ENCODE peak calls at places on chromosome 6, in nine cellular contexts. One of them, this sample, is unnamed. For H3K4me1, the result is how much of the 10 kb centered on the place peaks cover.

GRCh38 chr6:28893172-28893799 is 30.5 kb downstream of the TRIM27 start:
- DNase-seq in neural progenitor cell: no peak
- DNase-seq in GM23338: no peak
- DNase-seq in OCI-LY7: no peak
- DNase-seq in trophoblast cell: no peak
- DNase-seq in IMR-90: no peak
- DNase-seq in mesenchymal stem cell: no peak
- DNase-seq in fibroblast of lung: no peak
- DNase-seq in hepatocyte: no peak
- DNase-seq in this sample: no peak

GRCh38 chr6:154515808-154516207 is 5.3 kb upstream of the CNKSR3 start:
- DNase-seq in neural progenitor cell: no peak
- DNase-seq in GM23338: no peak
- DNase-seq in OCI-LY7: no peak
- DNase-seq in trophoblast cell: no peak
- DNase-seq in IMR-90: no peak
- DNase-seq in mesenchymal stem cell: no peak
- DNase-seq in fibroblast of lung: no peak
- DNase-seq in hepatocyte: no peak
- DNase-seq in this sample: no peak

GRCh38 chr6:113172531-113172966 is 684.6 kb upstream of the MARCKS start:
- DNase-seq in neural progenitor cell: no peak
- DNase-seq in GM23338: no peak
- DNase-seq in OCI-LY7: no peak
- DNase-seq in trophoblast cell: no peak
- DNase-seq in IMR-90: no peak
- DNase-seq in mesenchymal stem cell: peak
- DNase-seq in fibroblast of lung: peak
- DNase-seq in hepatocyte: no peak
- DNase-seq in this sample: no peak

GRCh38 chr6:79250559-79250958 is 16.1 kb upstream of the HMGN3 start:
- DNase-seq in neural progenitor cell: no peak
- DNase-seq in GM23338: no peak
- DNase-seq in OCI-LY7: no peak
- DNase-seq in trophoblast cell: no peak
- DNase-seq in IMR-90: no peak
- DNase-seq in mesenchymal stem cell: no peak
- DNase-seq in fibroblast of lung: no peak
- DNase-seq in hepatocyte: no peak
- DNase-seq in this sample: no peak

GRCh38 chr6:159008656-159009288 is 8.8 kb upstream of the RSPH3 start:
- DNase-seq in neural progenitor cell: peak
- DNase-seq in GM23338: peak
- DNase-seq in OCI-LY7: peak
- DNase-seq in trophoblast cell: peak
- DNase-seq in IMR-90: peak
- DNase-seq in mesenchymal stem cell: peak
- DNase-seq in fibroblast of lung: peak
- DNase-seq in hepatocyte: peak
- DNase-seq in this sample: no peak

GRCh38 chr6:39530201-39530759 is 194.9 kb downstream of the KIF6 start:
- DNase-seq in neural progenitor cell: no peak
- DNase-seq in GM23338: no peak
- DNase-seq in OCI-LY7: no peak
- DNase-seq in trophoblast cell: peak
- DNase-seq in IMR-90: no peak
- DNase-seq in mesenchymal stem cell: peak
- DNase-seq in fibroblast of lung: peak
- DNase-seq in hepatocyte: peak
- DNase-seq in this sample: no peak

GRCh38 chr6:124470803-124471202 is 491.4 kb upstream of the RNF217 start:
- DNase-seq in neural progenitor cell: no peak
- DNase-seq in GM23338: no peak
- DNase-seq in OCI-LY7: no peak
- DNase-seq in trophoblast cell: no peak
- DNase-seq in IMR-90: no peak
- DNase-seq in mesenchymal stem cell: no peak
- DNase-seq in fibroblast of lung: no peak
- DNase-seq in hepatocyte: no peak
- DNase-seq in this sample: no peak

GRCh38 chr6:170073846-170074245 is 217.0 kb downstream of the DLL1 start:
- DNase-seq in neural progenitor cell: no peak
- DNase-seq in GM23338: no peak
- DNase-seq in OCI-LY7: no peak
- DNase-seq in trophoblast cell: no peak
- DNase-seq in IMR-90: no peak
- DNase-seq in mesenchymal stem cell: no peak
- DNase-seq in fibroblast of lung: no peak
- DNase-seq in hepatocyte: no peak
- DNase-seq in this sample: no peak

GRCh38 chr6:118896339-118897136 is 2.6 kb downstream of the ASF1A start:
- DNase-seq in neural progenitor cell: no peak
- DNase-seq in GM23338: peak
- DNase-seq in OCI-LY7: peak
- DNase-seq in trophoblast cell: peak
- DNase-seq in IMR-90: peak
- DNase-seq in mesenchymal stem cell: peak
- DNase-seq in fibroblast of lung: peak
- DNase-seq in hepatocyte: peak
- DNase-seq in this sample: peak

GRCh38 chr6:130161627-130162404 is 60.9 kb downstream of the SAMD3 start:
- DNase-seq in neural progenitor cell: no peak
- DNase-seq in GM23338: no peak
- DNase-seq in OCI-LY7: no peak
- DNase-seq in trophoblast cell: no peak
- DNase-seq in IMR-90: peak
- DNase-seq in mesenchymal stem cell: peak
- DNase-seq in fibroblast of lung: peak
- DNase-seq in hepatocyte: no peak
- DNase-seq in this sample: no peak

GRCh38 chr6:105790635-105791034 is 295.5 kb upstream of the PRDM1 start:
- DNase-seq in neural progenitor cell: no peak
- DNase-seq in GM23338: peak
- DNase-seq in OCI-LY7: peak
- DNase-seq in trophoblast cell: no peak
- DNase-seq in IMR-90: no peak
- DNase-seq in mesenchymal stem cell: no peak
- DNase-seq in fibroblast of lung: no peak
- DNase-seq in hepatocyte: no peak
- DNase-seq in this sample: no peak

GRCh38 chr6:51568771-51569170 is 518.6 kb downstream of the PKHD1 start:
- DNase-seq in neural progenitor cell: no peak
- DNase-seq in GM23338: no peak
- DNase-seq in OCI-LY7: no peak
- DNase-seq in trophoblast cell: peak
- DNase-seq in IMR-90: no peak
- DNase-seq in mesenchymal stem cell: no peak
- DNase-seq in fibroblast of lung: no peak
- DNase-seq in hepatocyte: peak
- DNase-seq in this sample: no peak

GRCh38 chr6:169807219-169807618 is 55.8 kb downstream of the ERMARD start:
- DNase-seq in neural progenitor cell: no peak
- DNase-seq in GM23338: no peak
- DNase-seq in OCI-LY7: no peak
- DNase-seq in trophoblast cell: no peak
- DNase-seq in IMR-90: no peak
- DNase-seq in mesenchymal stem cell: no peak
- DNase-seq in fibroblast of lung: no peak
- DNase-seq in hepatocyte: no peak
- DNase-seq in this sample: no peak

GRCh38 chr6:87808005-87808757 is 106.1 kb upstream of the AKIRIN2 start:
- DNase-seq in neural progenitor cell: no peak
- DNase-seq in GM23338: no peak
- DNase-seq in OCI-LY7: no peak
- DNase-seq in trophoblast cell: peak
- DNase-seq in IMR-90: peak
- DNase-seq in mesenchymal stem cell: no peak
- DNase-seq in fibroblast of lung: no peak
- DNase-seq in hepatocyte: no peak
- DNase-seq in this sample: peak

GRCh38 chr6:108594640-108595039 is 33.9 kb downstream of the FOXO3 start:
- DNase-seq in neural progenitor cell: no peak
- DNase-seq in GM23338: no peak
- DNase-seq in OCI-LY7: no peak
- DNase-seq in trophoblast cell: no peak
- DNase-seq in IMR-90: no peak
- DNase-seq in mesenchymal stem cell: no peak
- DNase-seq in fibroblast of lung: no peak
- DNase-seq in hepatocyte: no peak
- DNase-seq in this sample: no peak

GRCh38 chr6:108592371-108593337 is 31.9 kb downstream of the FOXO3 start:
- DNase-seq in neural progenitor cell: peak
- DNase-seq in GM23338: peak
- DNase-seq in OCI-LY7: peak
- DNase-seq in trophoblast cell: peak
- DNase-seq in IMR-90: peak
- DNase-seq in mesenchymal stem cell: peak
- DNase-seq in fibroblast of lung: peak
- DNase-seq in hepatocyte: no peak
- DNase-seq in this sample: peak

GRCh38 chr6:108598316-108598863 is 37.7 kb downstream of the FOXO3 start:
- DNase-seq in neural progenitor cell: no peak
- DNase-seq in GM23338: no peak
- DNase-seq in OCI-LY7: peak
- DNase-seq in trophoblast cell: peak
- DNase-seq in IMR-90: peak
- DNase-seq in mesenchymal stem cell: peak
- DNase-seq in fibroblast of lung: peak
- DNase-seq in hepatocyte: peak
- DNase-seq in this sample: no peak

GRCh38 chr6:108597601-108598315 is 37.0 kb downstream of the FOXO3 start:
- DNase-seq in neural progenitor cell: no peak
- DNase-seq in GM23338: no peak
- DNase-seq in OCI-LY7: peak
- DNase-seq in trophoblast cell: no peak
- DNase-seq in IMR-90: peak
- DNase-seq in mesenchymal stem cell: peak
- DNase-seq in fibroblast of lung: no peak
- DNase-seq in hepatocyte: no peak
- DNase-seq in this sample: no peak

DNA sequence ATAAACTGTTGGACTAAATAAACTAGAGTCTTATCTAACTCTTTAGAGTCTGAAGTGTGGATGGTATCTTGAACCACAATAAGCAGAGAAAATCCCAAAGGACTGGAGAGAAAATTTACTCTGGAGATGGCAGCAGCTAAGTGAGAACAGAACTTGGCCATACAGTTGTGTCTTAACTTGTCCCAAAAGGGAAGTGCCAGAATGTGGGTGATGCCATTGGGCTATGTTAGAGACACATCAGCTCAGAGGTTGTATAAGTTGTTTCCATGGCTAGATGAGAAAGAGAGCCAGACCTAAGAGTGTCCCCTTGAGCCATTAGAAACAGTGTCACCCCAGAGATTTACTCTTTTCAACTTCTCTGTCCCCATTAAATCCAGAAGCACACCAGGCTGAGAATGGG is 36.2 kb downstream of the FOXO3 start:
- DNase-seq in neural progenitor cell: no peak
- DNase-seq in GM23338: no peak
- DNase-seq in OCI-LY7: peak
- DNase-seq in trophoblast cell: no peak
- DNase-seq in IMR-90: no peak
- DNase-seq in mesenchymal stem cell: peak
- DNase-seq in fibroblast of lung: no peak
- DNase-seq in hepatocyte: no peak
- DNase-seq in this sample: no peak
- H3K4me1 ChIP-seq in neural progenitor cell: under half
- H3K4me1 ChIP-seq in GM23338: under half
- H3K4me1 ChIP-seq in OCI-LY7: half or more
- H3K4me1 ChIP-seq in trophoblast cell: under half
- H3K4me1 ChIP-seq in IMR-90: under half
- H3K4me1 ChIP-seq in mesenchymal stem cell: under half
- H3K4me1 ChIP-seq in fibroblast of lung: under half
- H3K4me1 ChIP-seq in hepatocyte: half or more
- H3K4me1 ChIP-seq in this sample: under half

GRCh38 chr6:26222587-26222986 is 135.4 kb downstream of the HFE start:
- DNase-seq in neural progenitor cell: no peak
- DNase-seq in GM23338: no peak
- DNase-seq in OCI-LY7: peak
- DNase-seq in trophoblast cell: no peak
- DNase-seq in IMR-90: no peak
- DNase-seq in mesenchymal stem cell: no peak
- DNase-seq in fibroblast of lung: no peak
- DNase-seq in hepatocyte: no peak
- DNase-seq in this sample: no peak
- H3K4me2 ChIP-seq in neural progenitor cell: peak
- H3K4me2 ChIP-seq in GM23338: peak
- H3K4me2 ChIP-seq in OCI-LY7: peak
- H3K4me2 ChIP-seq in trophoblast cell: peak
- H3K4me2 ChIP-seq in IMR-90: no peak
- H3K4me2 ChIP-seq in mesenchymal stem cell: no peak
- H3K4me2 ChIP-seq in fibroblast of lung: no peak
- H3K4me2 ChIP-seq in hepatocyte: peak
- H3K4me2 ChIP-seq in this sample: peak

DNA sequence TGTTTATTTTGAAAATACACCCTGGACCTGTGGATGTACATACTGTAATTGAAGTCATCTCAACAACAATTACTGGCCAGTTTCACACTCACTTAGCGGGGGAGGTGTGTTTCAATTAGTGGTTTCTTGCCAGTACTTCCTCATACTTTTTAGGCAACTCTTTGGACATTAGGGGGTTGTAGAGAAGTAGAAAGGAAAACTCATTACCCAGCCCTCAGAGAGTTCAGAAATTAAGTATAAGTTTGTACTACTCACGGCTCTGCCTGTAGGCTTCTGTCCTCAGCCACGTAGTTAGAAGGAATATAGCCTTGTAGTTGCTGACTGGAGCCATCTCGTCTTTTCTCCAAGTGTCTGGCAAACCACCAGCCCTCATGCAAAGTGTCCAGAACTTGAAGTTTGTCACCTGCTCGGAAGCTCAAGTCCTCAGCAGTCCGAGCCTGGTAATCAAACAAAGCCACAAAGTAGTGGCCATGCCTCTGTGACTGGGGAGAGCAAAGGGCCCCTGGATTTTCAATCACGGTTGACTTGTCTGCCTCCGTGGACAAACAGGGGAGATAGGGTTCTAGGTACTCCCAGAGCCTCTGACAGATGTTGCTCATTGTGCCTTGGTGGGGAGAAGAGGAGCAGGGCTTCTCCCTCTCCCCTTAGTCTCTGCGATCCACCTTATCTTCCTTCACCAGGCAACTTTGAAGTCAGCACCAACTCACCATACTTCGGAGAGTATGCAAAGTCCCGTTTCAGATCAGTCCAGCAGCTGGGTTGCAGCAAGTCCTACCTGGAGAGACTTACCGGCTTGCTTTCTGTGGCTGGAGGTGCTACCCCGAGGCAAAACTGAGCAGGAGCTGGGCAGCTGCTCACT is 749 bp downstream of the FRK start:
- DNase-seq in neural progenitor cell: no peak
- DNase-seq in GM23338: no peak
- DNase-seq in OCI-LY7: no peak
- DNase-seq in trophoblast cell: peak
- DNase-seq in IMR-90: no peak
- DNase-seq in mesenchymal stem cell: no peak
- DNase-seq in fibroblast of lung: peak
- DNase-seq in hepatocyte: peak
- DNase-seq in this sample: no peak
- H2AFZ ChIP-seq in neural progenitor cell: peak
- H2AFZ ChIP-seq in GM23338: no peak
- H2AFZ ChIP-seq in OCI-LY7: no peak
- H2AFZ ChIP-seq in trophoblast cell: no peak
- H2AFZ ChIP-seq in IMR-90: peak
- H2AFZ ChIP-seq in mesenchymal stem cell: peak
- H2AFZ ChIP-seq in fibroblast of lung: peak
- H2AFZ ChIP-seq in hepatocyte: peak
- H2AFZ ChIP-seq in this sample: peak

GRCh38 chr6:42136508-42137191 is 5.8 kb downstream of the C6orf132 start:
- DNase-seq in neural progenitor cell: peak
- DNase-seq in GM23338: peak
- DNase-seq in OCI-LY7: peak
- DNase-seq in trophoblast cell: peak
- DNase-seq in IMR-90: peak
- DNase-seq in mesenchymal stem cell: peak
- DNase-seq in fibroblast of lung: peak
- DNase-seq in hepatocyte: peak
- DNase-seq in this sample: no peak
- H3K4me1 ChIP-seq in neural progenitor cell: half or more
- H3K4me1 ChIP-seq in GM23338: half or more
- H3K4me1 ChIP-seq in OCI-LY7: under half
- H3K4me1 ChIP-seq in trophoblast cell: under half
- H3K4me1 ChIP-seq in IMR-90: under half
- H3K4me1 ChIP-seq in mesenchymal stem cell: under half
- H3K4me1 ChIP-seq in fibroblast of lung: under half
- H3K4me1 ChIP-seq in hepatocyte: half or more
- H3K4me1 ChIP-seq in this sample: half or more